ENCODE peak calls at places on chromosomes 7 and 10, in nine cellular contexts. R, V, K, D, I, N, S, Y and E are unnamed samples.

GRCh38 chr7:40948239-40948638 is 754.7 kb downstream of the INHBA start:
- ATAC-seq in R (no peak), S (no peak), I (no peak), N (no peak), D (no peak), K (no peak), V (no peak), Y (no peak), E (no peak)

GRCh38 chr10:95305606-95306385 is 15.0 kb upstream of the PDLIM1 start:
- ATAC-seq in R (peak), Y (no peak), K (peak), I (no peak), V (no peak), D (no peak), S (no peak), N (no peak), E (no peak)

GRCh38 chr10:97820305-97820704 is 29.3 kb upstream of the GOLGA7B start:
- ATAC-seq in Y (no peak), N (no peak), R (no peak), S (no peak), K (no peak), I (no peak), V (no peak), D (no peak), E (no peak)

GRCh38 chr7:80597875-80598274 is 40.6 kb upstream of the CD36 start:
- ATAC-seq in V (no peak), K (no peak), D (no peak), Y (no peak), I (no peak), S (no peak), R (no peak), N (peak), E (no peak)

GRCh38 chr10:103626178-103626577 is 132.7 kb downstream of the NEURL1 start:
- ATAC-seq in D (no peak), R (no peak), N (no peak), Y (no peak), K (no peak), V (no peak), I (no peak), S (no peak), E (no peak)

GRCh38 chr10:86111902-86112301 is 254.7 kb downstream of the GRID1 start:
- ATAC-seq in R (no peak), K (no peak), S (no peak), Y (no peak), D (no peak), V (no peak), I (no peak), N (no peak), E (no peak)

GRCh38 chr7:39507866-39508551 is 58.2 kb upstream of the YAE1 start:
- ATAC-seq in R (no peak), Y (no peak), V (no peak), S (no peak), K (peak), N (no peak), I (no peak), D (no peak), E (no peak)

GRCh38 chr7:32264667-32265284 is 194.6 kb upstream of the PDE1C start:
- ATAC-seq in S (no peak), N (no peak), D (no peak), R (peak), I (no peak), Y (no peak), V (no peak), K (no peak), E (no peak)

GRCh38 chr10:69650589-69651261 is 20.7 kb downstream of the FAM241B start:
- ATAC-seq in V (no peak), K (no peak), Y (no peak), N (no peak), S (no peak), D (no peak), I (no peak), R (no peak), E (no peak)

GRCh38 chr10:50593523-50593922 is 30.2 kb downstream of the SGMS1 start:
- ATAC-seq in R (no peak), N (peak), I (no peak), K (no peak), Y (no peak), D (no peak), S (no peak), V (no peak), E (no peak)

GRCh38 chr7:117135553-117135891 is 182.2 kb downstream of the ST7 start:
- ATAC-seq in R (no peak), I (no peak), S (no peak), V (no peak), N (no peak), Y (no peak), K (no peak), D (no peak), E (no peak)

GRCh38 chr10:8306685-8307364 is 252.3 kb downstream of the GATA3 start:
- ATAC-seq in N (no peak), D (no peak), S (no peak), K (no peak), V (no peak), Y (peak), I (no peak), R (no peak), E (no peak)

GRCh38 chr7:101564778-101565211 is 64.3 kb downstream of the MYL10 start:
- ATAC-seq in K (peak), Y (peak), V (peak), I (peak), S (peak), D (no peak), R (no peak), N (peak), E (no peak)

GRCh38 chr10:124087672-124088634 is 5.4 kb downstream of the CHST15 start:
- ATAC-seq in N (no peak), D (no peak), K (peak), Y (peak), R (peak), S (no peak), I (no peak), V (no peak), E (no peak)

GRCh38 chr7:44066111-44066460 is 719 bp upstream of the PGAM2 start:
- ATAC-seq in N (no peak), R (no peak), Y (no peak), I (peak), V (no peak), K (no peak), S (no peak), D (peak), E (peak)

GRCh38 chr7:5694221-5694754 is 87.2 kb downstream of the RNF216 start:
- ATAC-seq in I (no peak), V (no peak), D (no peak), K (peak), Y (no peak), R (peak), N (peak), S (no peak), E (peak)

GRCh38 chr10:67259319-67259929 is 333.6 kb downstream of the LRRTM3 start:
- ATAC-seq in V (no peak), K (peak), N (no peak), R (peak), S (no peak), Y (no peak), I (peak), D (no peak), E (no peak)

GRCh38 chr10:12235116-12235694 is 39.2 kb downstream of the CDC123 start:
- ATAC-seq in D (no peak), V (no peak), Y (no peak), I (no peak), N (no peak), K (no peak), S (no peak), R (no peak), E (no peak)

GRCh38 chr10:126225672-126226007 is 162.6 kb downstream of the ADAM12 start:
- ATAC-seq in Y (no peak), R (no peak), D (no peak), S (no peak), K (no peak), I (no peak), N (no peak), V (no peak), E (no peak)

GRCh38 chr7:47950714-47951113 is 2.4 kb upstream of the PKD1L1 start:
- ATAC-seq in I (peak), N (peak), Y (peak), D (no peak), K (peak), V (no peak), R (peak), S (no peak), E (peak)

GRCh38 chr7:69827140-69827919 is 229.1 kb downstream of the AUTS2 start:
- ATAC-seq in N (no peak), K (peak), I (no peak), V (no peak), R (no peak), S (no peak), Y (no peak), D (no peak), E (no peak)

GRCh38 chr10:11135709-11136108 is 118.0 kb downstream of the CELF2 start:
- ATAC-seq in Y (no peak), N (peak), K (peak), V (no peak), R (no peak), S (no peak), D (no peak), I (no peak), E (no peak)

GRCh38 chr10:51501396-51501795 is 198.0 kb downstream of the CSTF2T start:
- ATAC-seq in Y (no peak), D (no peak), K (no peak), V (no peak), N (no peak), R (no peak), S (no peak), I (no peak), E (peak)

GRCh38 chr10:136465-136762 is 1.2 kb downstream of the ZMYND11 start:
- ATAC-seq in R (no peak), I (peak), D (peak), Y (peak), K (no peak), S (peak), V (peak), N (no peak), E (no peak)

GRCh38 chr10:130027716-130028464 is 63.8 kb upstream of the EBF3 start:
- ATAC-seq in Y (peak), D (no peak), N (no peak), K (no peak), V (no peak), S (no peak), R (no peak), I (peak), E (peak)
- H3K27ac ChIP-seq in Y (no peak), D (no peak), N (no peak), K (no peak), V (no peak), S (no peak), R (no peak), I (no peak), E (no peak)

GRCh38 chr7:63043657-63044543 is 954.7 kb upstream of the ZNF722 start:
- ATAC-seq in S (no peak), K (no peak), N (no peak), I (no peak), R (no peak), D (no peak), V (no peak), Y (no peak), E (no peak)
- TF ChIP-seq CTCF in S (no peak), K (no peak), N (no peak), I (no peak), R (no peak), D (no peak), V (no peak), Y (no peak), E (no peak)

GRCh38 chr7:2646336-2646679 is 14.5 kb downstream of the TTYH3 start:
- ATAC-seq in R (no peak), K (no peak), N (no peak), D (no peak), S (no peak), V (peak), Y (no peak), I (no peak), E (no peak)

GRCh38 chr7:2644514-2645273 is 12.9 kb downstream of the TTYH3 start:
- ATAC-seq in S (no peak), V (no peak), D (peak), N (no peak), Y (no peak), I (peak), R (no peak), K (no peak), E (no peak)

GRCh38 chr7:2645274-2645868 is 13.6 kb downstream of the TTYH3 start:
- ATAC-seq in N (no peak), V (no peak), R (no peak), S (no peak), D (peak), I (no peak), Y (no peak), K (no peak), E (no peak)

GRCh38 chr7:2641406-2642393 is 9.9 kb downstream of the TTYH3 start:
- ATAC-seq in K (peak), V (no peak), N (peak), I (peak), D (no peak), R (peak), Y (peak), S (no peak), E (peak)

GRCh38 chr7:2643386-2644229 is 11.8 kb downstream of the TTYH3 start:
- ATAC-seq in V (peak), Y (no peak), K (no peak), I (no peak), D (no peak), N (no peak), S (no peak), R (no peak), E (no peak)
- H3K27ac ChIP-seq in V (no peak), Y (no peak), K (peak), I (peak), D (no peak), N (no peak), S (no peak), R (no peak), E (no peak)

GRCh38 chr7:127254163-127254684 is 1.5 kb upstream of the GRM8 start:
- ATAC-seq in R (no peak), N (no peak), V (no peak), K (no peak), S (no peak), D (no peak), Y (no peak), I (no peak), E (no peak)
- TF ChIP-seq CTCF in R (no peak), N (no peak), V (no peak), K (no peak), S (no peak), D (no peak), Y (peak), I (peak), E (no peak)